ENCODE peak calls at places on chromosomes 4 and X, in seven cellular contexts. Z, J, M, C, W, D and X are unnamed samples.

GRCh38 chr4:113727802-113728201 is 33.7 kb downstream of the CAMK2D start:
- DNase-seq in Z (no peak), D (no peak), C (no peak), M (no peak), W (no peak), J (no peak), X (no peak)

GRCh38 chrX:24494544-24495113 is 29.5 kb downstream of the PDK3 start:
- DNase-seq in M (peak; percentile 30), W (no peak), D (no peak), J (no peak), Z (peak; percentile 76), C (peak; percentile 49), X (peak; percentile 48)

GRCh38 chrX:17635231-17635630 is 102.1 kb upstream of the SCML1 start:
- DNase-seq in Z (peak; percentile 5), C (no peak), D (no peak), M (no peak), J (no peak), W (no peak), X (peak; percentile 5)

GRCh38 chr4:154135576-154135975 is 346.7 kb upstream of the SFRP2 start:
- DNase-seq in M (no peak), D (no peak), J (no peak), C (no peak), Z (no peak), W (no peak), X (no peak)

GRCh38 chr4:7759635-7760034 is 180.0 kb downstream of the AFAP1 start:
- DNase-seq in Z (no peak), D (no peak), W (no peak), C (no peak), M (no peak), J (peak; percentile 79), X (no peak)

GRCh38 chr4:159002950-159003349 is 99.9 kb upstream of the RAPGEF2 start:
- DNase-seq in J (no peak), D (no peak), W (no peak), Z (peak; percentile 81), M (peak; percentile 34), C (peak; percentile 32), X (peak; percentile 69)

GRCh38 chrX:18294893-18295292 is 59.6 kb downstream of the SCML2 start:
- DNase-seq in W (no peak), Z (no peak), D (no peak), C (no peak), J (no peak), M (no peak), X (no peak)

GRCh38 chr4:91064157-91064853 is 937.1 kb downstream of the CCSER1 start:
- DNase-seq in W (no peak), D (no peak), J (no peak), C (no peak), M (no peak), Z (peak; percentile 67), X (peak; percentile 62)

GRCh38 chr4:20615492-20616136 is 84.6 kb upstream of the PACRGL start:
- DNase-seq in C (peak; percentile 26), M (no peak), Z (no peak), W (no peak), D (no peak), J (no peak), X (no peak)

GRCh38 chrX:750263-750662 is 119.7 kb downstream of the SHOX start:
- DNase-seq in W (no peak), C (no peak), Z (no peak), M (no peak), J (peak; percentile 40), D (no peak), X (no peak)

GRCh38 chrX:154541589-154541895 is 5.1 kb downstream of the G6PD start:
- DNase-seq in J (no peak), M (no peak), C (no peak), D (no peak), W (no peak), Z (no peak), X (no peak)

GRCh38 chr4:156779046-156779445 is 192.6 kb downstream of the PDGFC start:
- DNase-seq in W (no peak), C (peak; percentile 68), Z (peak; percentile 44), J (no peak), M (no peak), D (no peak), X (no peak)

GRCh38 chrX:37860731-37861130 is 13.4 kb upstream of the DYNLT3 start:
- DNase-seq in D (no peak), Z (peak; percentile 2), C (no peak), W (no peak), J (no peak), M (no peak), X (no peak)

GRCh38 chrX:64204701-64205440 is 637 bp downstream of the AMER1 start:
- DNase-seq in M (no peak), D (peak; percentile 70), Z (peak; percentile 39), W (peak; percentile 76), J (peak; percentile 89), C (peak; percentile 26), X (peak; percentile 11)

GRCh38 chr4:8019396-8020365 is 80.0 kb upstream of the AFAP1 start:
- DNase-seq in Z (no peak), D (no peak), W (no peak), C (no peak), M (no peak), J (no peak), X (no peak)

GRCh38 chr4:132614682-132615081 is 534.4 kb upstream of the PCDH10 start:
- DNase-seq in M (no peak), D (no peak), Z (peak; percentile 32), W (no peak), C (no peak), J (no peak), X (no peak)

GRCh38 chr4:51842554-51843308 is at the start of gene DCUN1D4:
- DNase-seq in W (peak; percentile 100), Z (peak; percentile 100), D (peak; percentile 100), M (peak; percentile 99), C (peak; percentile 100), J (peak; percentile 100), X (peak; percentile 100)

GRCh38 chr4:169841776-169842175 is 84.0 kb upstream of the HPF1 start:
- DNase-seq in Z (no peak), J (no peak), D (no peak), M (no peak), W (no peak), C (no peak), X (no peak)

GRCh38 chr4:122450847-122451246 is 5.7 kb downstream of the IL2 start:
- DNase-seq in Z (peak; percentile 12), M (no peak), D (no peak), J (no peak), W (no peak), C (peak; percentile 7), X (no peak)

GRCh38 chr4:176830971-176831370 is 38.2 kb upstream of the VEGFC start:
- DNase-seq in C (no peak), Z (peak; percentile 59), J (no peak), D (no peak), M (no peak), W (no peak), X (no peak)

GRCh38 chr4:177282284-177282683 is 27.4 kb upstream of the NEIL3 start:
- DNase-seq in W (no peak), M (no peak), J (no peak), D (no peak), C (no peak), Z (peak; percentile 5), X (no peak)

GRCh38 chr4:8849266-8850073 is 22.2 kb downstream of the HMX1 start:
- DNase-seq in W (peak; percentile 64), M (no peak), J (peak; percentile 61), D (peak; percentile 22), Z (no peak), C (no peak), X (no peak)

GRCh38 chr4:25308266-25308665 is 4.3 kb upstream of the ZCCHC4 start:
- DNase-seq in M (no peak), J (no peak), W (no peak), C (peak; percentile 15), Z (no peak), D (no peak), X (no peak)

GRCh38 chr4:139768913-139769312 is 103.3 kb downstream of the MGST2 start:
- DNase-seq in Z (no peak), W (no peak), D (no peak), M (no peak), C (no peak), J (no peak), X (no peak)

DNA sequence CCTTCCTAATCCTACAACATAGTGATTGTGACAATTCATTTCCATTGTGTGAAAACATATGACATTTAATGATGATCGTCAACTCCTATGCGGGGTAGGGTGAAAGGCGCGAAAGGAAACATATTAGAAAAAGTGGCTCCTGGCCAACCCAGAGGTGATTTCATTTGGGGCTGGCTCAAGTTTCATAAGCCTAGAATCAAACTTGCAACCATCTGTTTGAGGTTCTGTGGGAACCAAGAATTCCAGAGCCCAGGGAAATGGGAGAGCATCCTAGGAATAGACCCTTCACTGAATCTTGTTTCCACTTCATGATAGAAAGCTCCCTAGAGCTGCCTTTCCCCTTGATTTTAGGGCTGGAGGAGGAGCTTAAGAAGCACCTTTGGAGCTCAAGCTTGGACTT is 101.3 kb upstream of the EGFL6 start:
- DNase-seq in W (no peak), Z (no peak), J (no peak), D (no peak), M (no peak), C (no peak), X (no peak)
- H3K4me3 ChIP-seq in W (no peak overlapping the region), Z (no peak overlapping the region), J (no peak overlapping the region), D (no peak overlapping the region), M (no peak overlapping the region), C (no peak overlapping the region), X (no peak overlapping the region)

GRCh38 chr4:76590847-76591281 is 155.8 kb downstream of the SHROOM3 start:
- DNase-seq in C (peak; percentile 87), D (no peak), Z (peak; percentile 29), M (no peak), W (no peak), J (no peak), X (no peak)
- H3K4me3 ChIP-seq in C (no peak overlapping the region), D (no peak overlapping the region), Z (no peak overlapping the region), M (no peak overlapping the region), W (peak overlapping the region; percentile 22), J (no peak overlapping the region), X (no peak overlapping the region)

GRCh38 chr4:2891294-2891693 is 47.6 kb downstream of the ADD1 start:
- DNase-seq in J (no peak), M (no peak), D (no peak), W (no peak), C (peak; percentile 43), Z (peak; percentile 71), X (peak; percentile 16)
- H3K4me3 ChIP-seq in J (no peak overlapping the region), M (no peak overlapping the region), D (no peak overlapping the region), W (no peak overlapping the region), C (no peak overlapping the region), Z (no peak overlapping the region), X (no peak overlapping the region)

GRCh38 chr4:108172780-108173598 is 4.3 kb upstream of the LEF1 start:
- DNase-seq in C (no peak), W (peak; percentile 84), D (peak; percentile 75), Z (peak; percentile 26), J (peak; percentile 86), M (no peak), X (no peak)

GRCh38 chr4:108173599-108174057 is 4.9 kb upstream of the LEF1 start:
- DNase-seq in C (no peak), D (no peak), M (no peak), W (no peak), J (no peak), Z (no peak), X (no peak)

GRCh38 chr4:108171541-108172230 is 3.0 kb upstream of the LEF1 start:
- DNase-seq in C (no peak), W (no peak), M (no peak), D (no peak), J (peak; percentile 76), Z (no peak), X (no peak)

GRCh38 chr4:108170729-108171540 is 2.2 kb upstream of the LEF1 start:
- DNase-seq in J (no peak), W (no peak), D (no peak), Z (no peak), M (no peak), C (no peak), X (no peak)

GRCh38 chr4:108172231-108172779 is 3.6 kb upstream of the LEF1 start:
- DNase-seq in C (no peak), Z (peak; percentile 3), W (no peak), D (peak; percentile 51), J (no peak), M (no peak), X (no peak)
- H3K4me3 ChIP-seq in C (no peak overlapping the region), Z (no peak overlapping the region), W (peak overlapping the region; percentile 56), D (peak overlapping the region; percentile 42), J (peak overlapping the region; percentile 79), M (no peak overlapping the region), X (peak overlapping the region; percentile 52)